ENCODE peak calls at places on chromosomes 11 and 22, in five cellular contexts. V, H, I, B and X are unnamed samples.

GRCh38 chr11:34311126-34311525 is 46.7 kb downstream of the ABTB2 start:
- DNase-seq in V (peak), H (no peak), I (peak), B (peak), X (no peak)

GRCh38 chr22:30420401-30421178 is 5.0 kb upstream of the MTFP1 start:
- DNase-seq in V (no peak), H (no peak), I (no peak), B (peak), X (no peak)

GRCh38 chr11:68311155-68312116 is 955 bp upstream of the LRP5 start:
- DNase-seq in V (no peak), H (peak), I (no peak), B (no peak), X (no peak)

GRCh38 chr11:75351541-75352416 is at the start of gene ARRB1:
- DNase-seq in V (peak), H (peak), I (peak), B (peak), X (peak)

GRCh38 chr11:89420981-89421380 is 70.2 kb downstream of the NOX4 start:
- DNase-seq in V (no peak), H (no peak), I (no peak), B (no peak), X (no peak)

GRCh38 chr11:70509476-70509875 is 111.1 kb downstream of the CTTN start:
- DNase-seq in V (no peak), H (peak), I (no peak), B (no peak), X (no peak)

GRCh38 chr11:67289651-67290479 is 762 bp downstream of the ANKRD13D start:
- DNase-seq in V (no peak), H (no peak), I (peak), B (no peak), X (no peak)

GRCh38 chr11:124301482-124301881 is 12.3 kb downstream of the OR8D1 start:
- DNase-seq in V (no peak), H (no peak), I (no peak), B (peak), X (no peak)

GRCh38 chr11:35040221-35040942 is 98.6 kb upstream of the CD44 start:
- DNase-seq in V (no peak), H (no peak), I (no peak), B (peak), X (no peak)

GRCh38 chr11:24240496-24240895 is 256.4 kb upstream of the LUZP2 start:
- DNase-seq in V (no peak), H (no peak), I (no peak), B (no peak), X (no peak)

GRCh38 chr22:50683086-50683993 is 10.7 kb downstream of the SHANK3 start:
- DNase-seq in V (no peak), H (no peak), I (no peak), B (no peak), X (no peak)

GRCh38 chr11:115672999-115673411 is 168.8 kb upstream of the CADM1 start:
- DNase-seq in V (no peak), H (no peak), I (peak), B (peak), X (no peak)

GRCh38 chr11:95791385-95792033 is 1.2 kb downstream of the CEP57 start:
- DNase-seq in V (no peak), H (no peak), I (no peak), B (no peak), X (no peak)

GRCh38 chr11:3043315-3043871 is 13.8 kb downstream of the CARS1 start:
- DNase-seq in V (no peak), H (no peak), I (peak), B (peak), X (no peak)

GRCh38 chr11:109978895-109979294 is 114.3 kb upstream of the ZC3H12C start:
- DNase-seq in V (no peak), H (no peak), I (no peak), B (peak), X (no peak)

GRCh38 chr11:14132312-14132711 is 169.8 kb downstream of the SPON1 start:
- DNase-seq in V (no peak), H (no peak), I (no peak), B (peak), X (no peak)

GRCh38 chr11:121494355-121495099 is 41.8 kb upstream of the SORL1-AS1 start:
- DNase-seq in V (no peak), H (no peak), I (no peak), B (no peak), X (no peak)

GRCh38 chr22:41367039-41367679 is 14.6 kb upstream of the TEF start:
- DNase-seq in V (peak), H (peak), I (peak), B (peak), X (peak)
- TF ChIP-seq CTCF in V (peak), H (no peak), I (peak), B (peak), X (no peak)

GRCh38 chr11:21556936-21557335 is 635.9 kb upstream of the ANO5 start:
- DNase-seq in V (no peak), H (no peak), I (no peak), B (no peak), X (no peak)
- TF ChIP-seq CTCF in V (no peak), H (no peak), I (no peak), B (no peak), X (no peak)

GRCh38 chr11:19658344-19658743 is 54.3 kb upstream of the NAV2 start:
- DNase-seq in V (no peak), H (no peak), I (no peak), B (no peak), X (no peak)
- TF ChIP-seq CTCF in V (no peak), H (peak), I (no peak), B (peak), X (no peak)

DNA sequence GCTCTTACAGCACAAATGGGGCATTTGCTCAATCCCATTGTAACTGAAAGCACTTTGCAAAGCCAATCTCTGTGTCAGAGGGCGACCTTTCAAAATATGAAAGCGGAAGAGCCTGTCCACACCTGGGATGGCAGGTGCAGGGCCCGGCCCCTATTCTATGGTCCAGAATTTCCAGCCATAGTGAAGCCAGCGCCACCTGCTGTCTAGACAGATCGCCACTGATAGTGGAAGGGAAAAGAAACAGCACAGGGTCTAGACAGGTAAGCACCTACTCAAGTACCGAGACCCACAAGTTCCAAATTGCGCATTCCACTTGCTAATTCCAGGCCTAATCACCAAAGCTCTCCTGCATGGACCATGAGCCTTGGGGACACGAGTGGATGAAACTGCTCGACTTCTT is 141.4 kb downstream of the NTM start:
- DNase-seq in V (peak), H (peak), I (peak), B (no peak), X (peak)
- TF ChIP-seq CTCF in V (peak), H (peak), I (peak), B (peak), X (peak)

GRCh38 chr11:69362315-69362714 is 68.4 kb downstream of the MYEOV start:
- DNase-seq in V (no peak), H (peak), I (no peak), B (no peak), X (no peak)
- TF ChIP-seq CTCF in V (no peak), H (peak), I (no peak), B (no peak), X (no peak)

GRCh38 chr22:25896098-25896497 is 154.1 kb downstream of the MYO18B start:
- DNase-seq in V (no peak), H (no peak), I (no peak), B (no peak), X (no peak)
- TF ChIP-seq CTCF in V (no peak), H (peak), I (no peak), B (no peak), X (no peak)

GRCh38 chr11:44113572-44113971 is 18.1 kb downstream of the EXT2 start:
- DNase-seq in V (no peak), H (no peak), I (no peak), B (no peak), X (no peak)
- TF ChIP-seq CTCF in V (no peak), H (no peak), I (no peak), B (no peak), X (no peak)

GRCh38 chr11:57662893-57663292 is 5.0 kb upstream of the ZDHHC5 start:
- DNase-seq in V (no peak), H (no peak), I (no peak), B (no peak), X (no peak)
- TF ChIP-seq CTCF in V (no peak), H (peak), I (no peak), B (no peak), X (no peak)

GRCh38 chr22:22811016-22812009 is 76.3 kb upstream of the IGLL5 start:
- DNase-seq in V (no peak), H (no peak), I (no peak), B (no peak), X (no peak)
- TF ChIP-seq CTCF in V (no peak), H (no peak), I (no peak), B (no peak), X (no peak)

DNA sequence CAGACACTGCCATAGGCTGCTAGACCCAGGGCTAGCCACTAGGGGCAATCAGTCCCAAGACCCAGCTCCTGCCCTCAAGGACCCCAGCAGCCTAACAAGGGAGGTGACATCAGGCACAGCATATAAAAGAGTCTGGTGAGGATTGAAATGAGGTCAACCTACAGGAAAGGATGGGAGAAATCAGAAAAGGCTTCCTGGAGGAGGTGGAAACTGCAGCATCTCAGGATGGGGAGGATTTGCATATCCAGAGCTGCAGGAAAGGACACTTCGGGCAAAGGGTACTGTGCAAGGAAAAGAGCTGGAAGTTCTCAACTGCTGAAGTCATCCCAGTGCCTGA is 2.9 kb upstream of the ARFGAP2 start:
- DNase-seq in V (peak), H (peak), I (peak), B (peak), X (peak)
- TF ChIP-seq CTCF in V (peak), H (peak), I (peak), B (peak), X (peak)